ENCODE peak calls at places on chromosomes 3 and 15, in eight cellular contexts. S is astrocyte, Z is HCT116, Q is choroid plexus epithelial cell, G is ascending aorta, P is body of pancreas, H is GM23338, N is WERI-Rb-1. J is an unnamed sample.

GRCh38 chr3:11391930-11392688 is 119.9 kb downstream of the ATG7 start:
- DNase-seq in G (no peak), N (no peak), Z (no peak), P (no peak), Q (peak; percentile 88), S (peak; percentile 92), H (no peak), J (peak; percentile 71)

GRCh38 chr15:98421419-98422085 is 226.8 kb upstream of the IGF1R start:
- DNase-seq in P (peak; percentile 67), N (peak; percentile 56), Z (peak; percentile 10), S (no peak), H (peak; percentile 91), Q (peak; percentile 42), G (peak; percentile 85), J (peak; percentile 20)

GRCh38 chr3:106215047-106215446 is 346.2 kb upstream of the CBLB start:
- DNase-seq in N (no peak), P (no peak), G (no peak), Z (no peak), H (no peak), Q (peak; percentile 61), S (peak; percentile 69), J (no peak)

GRCh38 chr15:60074181-60074885 is 70.2 kb downstream of the FOXB1 start:
- DNase-seq in S (peak; percentile 62), H (no peak), Z (no peak), P (no peak), Q (peak; percentile 24), G (no peak), N (no peak), J (peak; percentile 49)

GRCh38 chr3:117868766-117869165 is 1159.2 kb downstream of the TUSC7 start:
- DNase-seq in S (peak; percentile 39), Q (peak; percentile 9), G (no peak), P (no peak), N (no peak), Z (no peak), H (no peak), J (no peak)

GRCh38 chr15:47983533-47983932 is 137.3 kb upstream of the SLC24A5 start:
- DNase-seq in S (no peak), Z (no peak), P (no peak), N (no peak), Q (no peak), H (no peak), G (no peak), J (no peak)

GRCh38 chr15:63775303-63775702 is 58.4 kb downstream of the HERC1 start:
- DNase-seq in P (no peak), Z (no peak), Q (no peak), H (no peak), N (no peak), S (no peak), G (no peak), J (no peak)

GRCh38 chr3:195236076-195236798 is 34.7 kb downstream of the XXYLT1 start:
- DNase-seq in S (no peak), P (no peak), N (no peak), G (no peak), H (no peak), Q (no peak), Z (no peak), J (no peak)

GRCh38 chr3:46713898-46714552 is 3.6 kb downstream of the PRSS50 start:
- DNase-seq in H (no peak), Z (no peak), P (no peak), Q (no peak), N (no peak), S (no peak), G (peak; percentile 54), J (no peak)

GRCh38 chr3:123949606-123950005 is 11.4 kb downstream of the CCDC14 start:
- DNase-seq in S (peak; percentile 72), P (no peak), Q (peak; percentile 33), H (no peak), N (no peak), Z (no peak), G (no peak), J (peak; percentile 77)

GRCh38 chr3:34504755-34505154 is 706.3 kb downstream of the PDCD6IP start:
- DNase-seq in Z (no peak), N (no peak), P (no peak), G (no peak), S (no peak), H (no peak), Q (no peak), J (no peak)

GRCh38 chr15:101455291-101455916 is 34.1 kb downstream of the PCSK6 start:
- DNase-seq in P (no peak), Q (no peak), N (no peak), H (no peak), S (no peak), Z (no peak), G (no peak), J (no peak)

GRCh38 chr3:185724761-185725160 is 100.1 kb downstream of the IGF2BP2 start:
- DNase-seq in S (peak; percentile 57), H (peak; percentile 52), Z (no peak), G (no peak), N (no peak), Q (peak; percentile 83), P (no peak), J (peak; percentile 45)

GRCh38 chr3:25952133-25952532 is 162.2 kb downstream of the OXSM start:
- DNase-seq in H (no peak), S (no peak), N (no peak), P (no peak), G (no peak), Q (no peak), Z (no peak), J (no peak)

DNA sequence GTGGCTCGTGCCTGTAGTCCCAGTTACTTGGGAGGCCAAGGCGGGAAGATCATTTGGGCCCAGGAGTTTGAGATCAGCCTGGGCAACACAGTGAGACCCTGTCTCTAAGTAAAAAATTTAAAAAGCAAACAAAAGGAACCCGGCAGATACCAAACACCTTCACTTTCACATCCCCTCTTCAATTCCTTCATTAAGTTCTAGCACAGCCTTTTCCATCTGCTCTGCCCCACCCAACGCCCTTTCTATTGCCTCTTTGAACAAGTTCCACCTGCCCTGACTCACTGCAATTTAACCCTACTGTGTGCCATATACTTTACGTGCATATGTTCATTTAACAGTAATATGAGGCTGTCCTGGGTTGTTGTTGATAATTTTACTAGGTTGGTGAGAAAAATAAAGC is 12.4 kb upstream of the SPG11 start:
- DNase-seq in N (no peak), H (no peak), Z (no peak), S (no peak), G (no peak), P (no peak), Q (no peak), J (no peak)
- H3K4me3 ChIP-seq in N (no peak overlapping the region), H (no peak overlapping the region), Z (no peak overlapping the region), S (no peak overlapping the region), G (no peak overlapping the region), P (no peak overlapping the region), Q (no peak overlapping the region), J (no peak overlapping the region)

DNA sequence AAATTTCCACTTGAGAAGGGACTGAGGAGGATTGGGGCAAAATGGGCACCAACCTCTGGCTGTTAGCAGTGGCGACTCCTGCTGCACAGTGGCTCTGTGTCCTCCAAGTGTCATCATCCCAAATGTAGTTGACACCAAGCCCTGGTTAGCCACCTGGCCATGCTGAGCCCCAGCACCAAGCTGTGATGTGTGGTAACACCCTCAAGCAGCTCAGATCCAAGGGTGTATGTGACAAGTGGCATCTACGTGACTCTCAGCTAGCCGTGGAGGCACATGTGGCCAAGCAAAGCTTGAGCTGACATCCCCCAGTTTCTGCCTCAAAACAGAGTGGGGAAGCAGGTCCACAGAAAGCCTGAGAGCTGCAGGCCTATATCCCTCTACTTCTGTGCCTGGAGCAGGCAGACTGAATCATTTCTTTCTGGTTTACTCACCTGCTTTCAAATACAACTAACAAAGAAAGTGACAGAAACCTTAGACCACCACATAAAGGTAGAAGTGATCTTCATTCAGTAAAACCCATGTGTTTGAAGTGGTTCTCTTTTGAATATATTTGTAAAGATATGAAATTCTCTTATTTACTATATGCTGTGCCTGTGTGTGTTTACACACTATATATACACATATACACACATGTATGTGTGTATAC is 40.0 kb downstream of the FOXP1 start:
- DNase-seq in H (no peak), Q (no peak), Z (no peak), P (no peak), G (peak; percentile 72), N (no peak), S (no peak), J (no peak)
- H3K4me3 ChIP-seq in H (no peak overlapping the region), Q (no peak overlapping the region), Z (no peak overlapping the region), P (no peak overlapping the region), G (no peak overlapping the region), N (no peak overlapping the region), S (no peak overlapping the region), J (no peak overlapping the region)

DNA sequence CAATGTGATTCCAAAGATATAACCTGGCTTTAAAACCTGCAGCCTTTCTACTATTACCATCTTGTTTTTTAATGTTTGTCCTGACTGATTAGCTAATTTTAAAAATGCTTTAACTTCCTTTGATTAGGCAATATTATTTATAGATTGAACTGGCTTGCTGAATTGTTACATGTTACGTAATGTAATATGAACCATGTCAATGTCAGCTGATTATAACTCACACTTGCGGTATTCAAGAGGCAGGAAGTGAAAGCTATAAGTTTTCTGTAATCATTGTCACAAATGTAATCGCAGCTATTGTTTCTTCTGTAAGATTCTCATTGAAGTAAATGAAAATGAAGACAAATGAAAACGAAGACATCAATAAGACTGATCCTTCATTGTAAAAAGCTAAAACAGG is 146.8 kb downstream of the ROBO2 start:
- DNase-seq in S (no peak), G (no peak), Q (peak; percentile 79), Z (no peak), N (no peak), H (no peak), P (no peak), J (no peak)
- H3K4me3 ChIP-seq in S (no peak overlapping the region), G (no peak overlapping the region), Q (no peak overlapping the region), Z (no peak overlapping the region), N (no peak overlapping the region), H (no peak overlapping the region), P (no peak overlapping the region), J (no peak overlapping the region)

GRCh38 chr15:73949496-73949895 is 23.2 kb downstream of the LOXL1 start:
- DNase-seq in H (no peak), S (no peak), Z (no peak), P (no peak), N (no peak), Q (no peak), G (peak; percentile 56), J (no peak)

GRCh38 chr15:73952171-73952912 is 26.1 kb downstream of the LOXL1 start:
- DNase-seq in P (no peak), Q (no peak), H (no peak), Z (no peak), G (no peak), N (no peak), S (no peak), J (no peak)

GRCh38 chr15:73950479-73951043 is 24.3 kb downstream of the LOXL1 start:
- DNase-seq in N (no peak), P (no peak), G (no peak), Q (peak; percentile 52), S (no peak), H (no peak), Z (no peak), J (no peak)

GRCh38 chr15:73951591-73951990 is 25.3 kb downstream of the LOXL1 start:
- DNase-seq in P (no peak), G (peak; percentile 66), Q (no peak), N (peak; percentile 85), S (no peak), H (peak; percentile 5), Z (no peak), J (no peak)

DNA sequence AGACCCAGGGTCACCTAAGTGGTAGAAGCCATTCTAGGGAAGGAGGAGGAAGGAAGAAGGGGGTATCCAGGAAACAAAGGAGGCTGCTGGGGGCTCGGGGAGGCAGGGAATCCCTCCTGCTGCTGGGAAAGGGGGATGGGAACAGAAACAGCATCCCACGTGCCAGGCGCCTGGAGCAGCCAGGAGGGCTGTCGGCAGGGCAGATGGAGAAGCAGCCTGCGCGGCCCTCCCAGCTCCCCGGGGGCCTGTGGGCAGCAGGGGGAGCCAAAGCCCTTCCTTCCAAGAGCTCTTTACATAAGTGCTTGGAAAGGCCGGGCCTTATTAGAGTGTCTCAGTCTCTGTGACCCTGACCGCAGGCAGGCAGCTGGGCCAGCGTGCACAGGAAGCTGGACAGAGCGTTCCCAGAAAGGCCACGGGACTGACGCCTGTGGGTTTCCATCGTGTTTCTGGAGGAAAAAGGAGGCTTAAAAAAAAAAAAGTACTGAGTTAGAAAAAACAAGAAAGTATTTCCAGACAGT is 24.8 kb downstream of the LOXL1 start:
- DNase-seq in Z (no peak), P (peak; percentile 87), N (peak; percentile 97), S (peak; percentile 98), H (peak; percentile 96), Q (peak; percentile 99), G (peak; percentile 99), J (peak; percentile 98)
- H3K4me3 ChIP-seq in Z (no peak overlapping the region), P (no peak overlapping the region), N (no peak overlapping the region), S (no peak overlapping the region), H (no peak overlapping the region), Q (no peak overlapping the region), G (no peak overlapping the region), J (no peak overlapping the region)